ENCODE peak calls at places on chromosomes 1 and 21, in six cellular contexts. A, X, Z, G, O and Q are unnamed samples.

GRCh38 chr1:40122865-40123264 is 25.8 kb upstream of the PPT1 start:
- DNase-seq in A (no peak), X (no peak), Z (no peak), G (no peak), O (no peak), Q (no peak)

GRCh38 chr1:206589206-206589605 is 23.1 kb downstream of the EIF2D start:
- DNase-seq in A (no peak), X (peak), Z (no peak), G (no peak), O (no peak), Q (no peak)

GRCh38 chr1:33364578-33364945 is 43.7 kb upstream of the A3GALT2 start:
- DNase-seq in A (no peak), X (no peak), Z (no peak), G (no peak), O (no peak), Q (no peak)

GRCh38 chr1:229884765-229885164 is 182.3 kb upstream of the GALNT2 start:
- DNase-seq in A (no peak), X (no peak), Z (no peak), G (no peak), O (no peak), Q (peak)

GRCh38 chr1:24621121-24621520 is 22.0 kb upstream of the SRRM1 start:
- DNase-seq in A (no peak), X (no peak), Z (no peak), G (no peak), O (no peak), Q (no peak)

GRCh38 chr1:199948587-199949280 is 78.8 kb upstream of the NR5A2 start:
- DNase-seq in A (no peak), X (no peak), Z (no peak), G (no peak), O (no peak), Q (no peak)

GRCh38 chr1:118993712-118994049 is 5.5 kb upstream of the TBX15 start:
- DNase-seq in A (no peak), X (no peak), Z (no peak), G (no peak), O (no peak), Q (no peak)

GRCh38 chr1:154342836-154343472 is 17.6 kb downstream of the ATP8B2 start:
- DNase-seq in A (peak), X (no peak), Z (no peak), G (no peak), O (no peak), Q (peak)

GRCh38 chr1:166167395-166167922 is 658 bp upstream of the FAM78B start:
- DNase-seq in A (no peak), X (no peak), Z (no peak), G (no peak), O (no peak), Q (no peak)

GRCh38 chr1:145720556-145720877 is 1.2 kb downstream of the CD160 start:
- DNase-seq in A (no peak), X (no peak), Z (no peak), G (no peak), O (no peak), Q (no peak)

GRCh38 chr1:174028495-174028894 is 6.3 kb upstream of the RC3H1 start:
- DNase-seq in A (no peak), X (no peak), Z (no peak), G (no peak), O (no peak), Q (no peak)

GRCh38 chr21:15221799-15222386 is 157.1 kb upstream of the NRIP1 start:
- DNase-seq in A (peak), X (no peak), Z (no peak), G (no peak), O (no peak), Q (no peak)

GRCh38 chr1:184555665-184556641 is 169.1 kb downstream of the C1orf21 start:
- DNase-seq in A (no peak), X (no peak), Z (no peak), G (no peak), O (no peak), Q (no peak)

GRCh38 chr1:225454733-225455132 is 26.9 kb upstream of the LBR start:
- DNase-seq in A (peak), X (peak), Z (no peak), G (no peak), O (no peak), Q (peak)

GRCh38 chr1:161098161-161099068 is at the start of gene KLHDC9:
- DNase-seq in A (peak), X (peak), Z (peak), G (peak), O (peak), Q (peak)

GRCh38 chr1:17561252-17561558 is 21.7 kb downstream of the ARHGEF10L start:
- DNase-seq in A (no peak), X (no peak), Z (no peak), G (no peak), O (no peak), Q (no peak)

GRCh38 chr1:228964178-228964819 is 229.0 kb downstream of the RHOU start:
- DNase-seq in A (peak), X (peak), Z (no peak), G (no peak), O (no peak), Q (peak)

GRCh38 chr1:90476411-90476810 is 240.7 kb downstream of the BARHL2 start:
- DNase-seq in A (no peak), X (no peak), Z (no peak), G (no peak), O (no peak), Q (no peak)

GRCh38 chr1:53341521-53341895 is 13.6 kb upstream of the LRP8 start:
- DNase-seq in A (no peak), X (no peak), Z (no peak), G (no peak), O (no peak), Q (peak)

GRCh38 chr1:227316941-227317540 is 1.3 kb downstream of the CDC42BPA start:
- DNase-seq in A (no peak), X (no peak), Z (no peak), G (no peak), O (no peak), Q (no peak)

GRCh38 chr1:169460193-169460833 is 25.4 kb downstream of the SLC19A2 start:
- DNase-seq in A (no peak), X (no peak), Z (no peak), G (no peak), O (no peak), Q (peak)

GRCh38 chr1:237884237-237884636 is 6.5 kb downstream of the ZP4 start:
- DNase-seq in A (no peak), X (no peak), Z (no peak), G (no peak), O (no peak), Q (no peak)

GRCh38 chr1:153386500-153386901 is 4.4 kb downstream of the S100A8 start:
- DNase-seq in A (peak), X (peak), Z (no peak), G (no peak), O (no peak), Q (peak)

GRCh38 chr1:201790261-201790660 is 38.7 kb upstream of the IPO9 start:
- DNase-seq in A (no peak), X (peak), Z (no peak), G (no peak), O (no peak), Q (no peak)

GRCh38 chr1:36520771-36521420 is 38.2 kb upstream of the CSF3R start:
- DNase-seq in A (no peak), X (peak), Z (no peak), G (no peak), O (no peak), Q (peak)

GRCh38 chr1:50667272-50667671 is 244.0 kb upstream of the DMRTA2 start:
- DNase-seq in A (no peak), X (no peak), Z (no peak), G (no peak), O (no peak), Q (no peak)

GRCh38 chr1:21648791-21649190 is 20.4 kb downstream of the RAP1GAP start:
- DNase-seq in A (no peak), X (no peak), Z (no peak), G (no peak), O (no peak), Q (no peak)

GRCh38 chr1:94602312-94602711 is 60.8 kb upstream of the F3 start:
- DNase-seq in A (peak), X (no peak), Z (no peak), G (no peak), O (no peak), Q (peak)

GRCh38 chr1:209884665-209885117 is 53.3 kb upstream of the SYT14 start:
- DNase-seq in A (no peak), X (peak), Z (no peak), G (peak), O (no peak), Q (peak)

GRCh38 chr1:1784933-1785332 is 6.7 kb upstream of the NADK start:
- DNase-seq in A (no peak), X (no peak), Z (no peak), G (no peak), O (no peak), Q (no peak)

GRCh38 chr1:1783320-1783719 is 5.0 kb upstream of the NADK start:
- DNase-seq in A (peak), X (no peak), Z (no peak), G (no peak), O (no peak), Q (no peak)

GRCh38 chr1:1780598-1781525 is 2.6 kb upstream of the NADK start:
- DNase-seq in A (no peak), X (no peak), Z (no peak), G (no peak), O (no peak), Q (no peak)

GRCh38 chr1:1781526-1781903 is 3.2 kb upstream of the NADK start:
- DNase-seq in A (peak), X (no peak), Z (no peak), G (no peak), O (no peak), Q (no peak)

DNA sequence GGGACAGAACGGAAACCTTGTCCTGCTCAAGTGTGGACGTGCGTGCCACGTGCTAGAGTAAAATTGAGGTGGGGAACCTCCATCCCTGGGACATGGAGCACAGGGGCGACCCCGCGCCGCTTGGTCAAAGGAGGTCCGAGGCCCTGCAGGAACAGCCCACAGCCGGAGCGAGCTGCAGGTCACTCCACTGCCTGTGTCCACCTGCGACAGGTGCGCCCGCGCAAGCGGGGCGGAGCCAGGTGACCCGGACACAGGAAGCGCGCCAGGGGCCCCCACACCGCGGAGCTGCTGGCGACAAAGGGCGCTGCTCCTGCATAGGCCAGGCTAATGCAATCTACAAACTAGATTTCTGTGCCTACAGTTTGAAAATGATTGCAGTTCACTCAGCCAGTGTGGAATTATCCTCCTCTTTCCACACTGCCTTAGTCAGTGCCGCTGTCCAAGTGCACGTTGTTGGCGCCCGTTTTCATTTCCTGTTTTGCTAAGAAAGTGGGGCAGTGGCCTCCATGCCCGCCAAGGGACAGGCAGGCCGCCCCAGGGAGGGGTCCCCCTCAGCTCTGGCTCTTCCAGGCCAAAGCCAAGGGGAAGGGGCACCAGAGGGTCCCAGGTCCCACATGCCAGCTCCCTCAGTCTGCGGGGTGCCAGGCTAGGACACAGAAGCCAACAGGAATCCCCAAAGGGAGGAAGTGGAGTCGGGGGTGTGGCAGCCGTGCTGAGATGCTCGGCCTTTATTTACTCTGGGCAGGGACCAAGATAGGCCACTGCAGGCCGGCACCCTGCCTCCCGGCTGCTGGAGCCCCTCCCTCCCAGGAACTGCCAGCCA is 4.3 kb upstream of the NADK start:
- DNase-seq in A (peak), X (no peak), Z (no peak), G (no peak), O (no peak), Q (peak)
- TF ChIP-seq POLR2AphosphoS5 in A (peak), X (no peak), Z (peak), G (peak), O (no peak), Q (no peak)

GRCh38 chr1:67262735-67263134 is 44.9 kb upstream of the IL12RB2 start:
- DNase-seq in A (no peak), X (no peak), Z (no peak), G (no peak), O (no peak), Q (no peak)
- TF ChIP-seq POLR2AphosphoS5 in A (no peak), X (no peak), Z (no peak), G (no peak), O (no peak), Q (no peak)

DNA sequence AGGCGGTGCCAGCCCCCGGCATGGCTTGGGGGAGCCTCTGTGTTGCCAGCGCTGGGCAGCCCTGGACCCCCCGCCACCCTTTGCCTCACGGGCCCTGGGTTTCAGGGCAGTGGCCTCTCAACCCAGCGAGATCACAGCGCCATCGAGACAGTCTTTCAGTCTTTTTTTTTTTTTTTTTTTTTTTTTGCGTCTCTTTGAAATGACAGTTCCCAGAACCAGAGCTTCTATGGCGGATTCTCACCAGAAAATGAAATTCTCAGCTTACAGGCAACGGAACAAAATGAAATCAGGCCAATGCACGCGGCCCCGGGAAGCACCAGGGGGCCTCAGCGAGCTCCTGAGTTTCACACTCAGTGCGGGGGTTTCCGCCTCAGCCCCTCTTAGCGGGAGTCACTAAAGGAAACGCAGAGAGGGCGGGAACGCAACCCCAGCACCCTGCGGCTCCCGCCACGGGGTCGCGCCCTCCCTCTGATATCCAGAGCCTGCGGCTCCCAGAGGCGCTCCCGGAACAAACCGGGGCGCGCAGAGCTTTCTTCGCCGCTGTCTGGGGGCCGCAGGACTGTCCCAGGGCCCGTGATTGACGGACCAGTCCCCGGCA is 8.0 kb upstream of the COL6A1 start:
- DNase-seq in A (peak), X (peak), Z (peak), G (no peak), O (peak), Q (peak)
- TF ChIP-seq POLR2AphosphoS5 in A (peak), X (peak), Z (no peak), G (no peak), O (no peak), Q (peak)

DNA sequence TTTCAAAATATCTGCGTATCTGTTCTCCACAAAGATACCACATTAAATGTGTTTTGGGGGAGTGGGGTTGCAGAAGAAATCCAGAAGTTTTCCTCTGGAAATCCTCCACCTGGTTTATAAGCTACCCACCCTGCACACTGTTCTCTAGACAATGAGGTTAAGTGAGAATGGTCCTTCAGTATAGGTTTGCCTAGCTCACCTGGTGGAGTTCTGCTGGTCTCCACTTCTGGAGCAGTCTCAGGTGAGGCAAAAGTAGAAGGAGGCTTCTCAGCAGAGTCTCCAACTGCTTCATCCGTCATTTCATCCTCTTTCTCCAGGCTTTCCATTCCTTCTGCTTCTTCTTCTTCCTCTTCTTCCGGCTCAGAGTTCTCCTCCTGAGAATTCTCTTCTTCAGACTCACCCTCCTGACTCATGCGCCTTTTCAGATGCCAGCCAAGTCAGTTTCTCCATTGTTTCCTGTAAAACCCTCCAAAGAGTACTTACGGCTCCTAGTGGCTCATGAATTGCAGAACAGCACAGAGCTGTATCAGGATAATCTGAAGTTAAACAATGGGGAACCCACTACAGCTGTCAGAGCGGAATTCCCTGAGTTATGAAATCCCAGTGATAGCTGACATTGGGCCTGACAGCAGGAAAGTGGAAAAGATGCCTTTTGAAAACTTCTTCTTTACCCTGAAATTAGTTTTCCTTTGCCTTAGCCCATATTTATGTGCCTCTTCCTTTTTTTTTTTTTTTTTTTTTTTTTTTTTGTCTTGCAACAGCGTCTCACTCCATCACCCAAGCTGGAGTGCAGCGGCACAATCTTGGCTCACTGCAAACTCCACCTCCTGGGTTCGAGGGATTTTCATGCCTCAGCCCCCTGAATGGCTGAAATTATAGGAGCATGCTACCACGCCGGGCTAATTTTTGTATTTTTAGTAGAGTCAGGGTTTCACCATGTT is 38.5 kb downstream of the MSTO1 start:
- DNase-seq in A (no peak), X (no peak), Z (no peak), G (no peak), O (no peak), Q (peak)
- TF ChIP-seq POLR2AphosphoS5 in A (no peak), X (no peak), Z (no peak), G (no peak), O (no peak), Q (no peak)

GRCh38 chr1:30757196-30757949 is at the start of gene LAPTM5:
- DNase-seq in A (peak), X (peak), Z (no peak), G (no peak), O (no peak), Q (peak)
- TF ChIP-seq POLR2AphosphoS5 in A (peak), X (peak), Z (peak), G (peak), O (peak), Q (peak)

GRCh38 chr21:32719085-32719484 is 8.7 kb downstream of the SYNJ1 start:
- DNase-seq in A (no peak), X (no peak), Z (no peak), G (no peak), O (no peak), Q (no peak)
- TF ChIP-seq POLR2AphosphoS5 in A (no peak), X (no peak), Z (no peak), G (no peak), O (no peak), Q (no peak)

GRCh38 chr1:108933944-108934343 is 29.3 kb downstream of the CLCC1 start:
- DNase-seq in A (no peak), X (no peak), Z (no peak), G (no peak), O (no peak), Q (no peak)
- TF ChIP-seq POLR2AphosphoS5 in A (no peak), X (no peak), Z (no peak), G (no peak), O (no peak), Q (no peak)

DNA sequence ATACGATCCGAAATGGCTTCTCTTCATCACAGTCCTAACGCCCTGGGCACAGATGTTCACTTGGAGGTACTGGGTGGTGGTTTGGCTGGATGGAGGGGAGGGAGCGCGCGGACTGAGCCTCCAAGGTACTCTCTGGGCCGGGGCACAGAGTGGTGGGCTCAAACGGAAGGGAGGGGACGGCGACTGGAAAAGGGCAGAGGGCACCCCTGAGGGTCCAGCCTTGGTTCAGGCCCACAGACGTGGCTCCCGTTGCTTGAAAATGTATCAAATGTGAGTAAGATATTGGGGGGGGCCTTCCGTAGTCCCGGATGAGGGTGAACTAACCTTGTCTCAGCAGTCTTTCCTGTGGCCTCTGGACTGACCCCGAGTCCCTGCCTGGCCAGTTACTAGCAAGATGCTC is 463 bp downstream of the IL12RB2 start:
- DNase-seq in A (no peak), X (no peak), Z (no peak), G (no peak), O (no peak), Q (no peak)
- TF ChIP-seq POLR2AphosphoS5 in A (no peak), X (no peak), Z (no peak), G (no peak), O (no peak), Q (no peak)